ENCODE peak calls at places on chromosomes 5 and 9, in eight cellular contexts. One of them, this sample, is unnamed.
A peak's percentile ranks its signal among the peaks of the same experiment; 100 is the strongest.

GRCh38 chr5:61162010-61162831 is at the start of gene SMIM15:
- DNase-seq in right lobe of liver: peak; percentile 93
- DNase-seq in endothelial cell of umbilical vein: peak; percentile 82
- DNase-seq in IMR-90: peak; percentile 87
- DNase-seq in K562: peak; percentile 95
- DNase-seq in uterus: peak; percentile 83
- DNase-seq in DND-41: peak; percentile 73
- DNase-seq in PC-9: peak; percentile 81
- DNase-seq in this sample: peak; percentile 84

GRCh38 chr5:19314840-19315239 is 673.2 kb downstream of the CDH18 start:
- DNase-seq in right lobe of liver: no peak
- DNase-seq in endothelial cell of umbilical vein: no peak
- DNase-seq in IMR-90: no peak
- DNase-seq in K562: no peak
- DNase-seq in uterus: no peak
- DNase-seq in DND-41: no peak
- DNase-seq in PC-9: peak; percentile 65
- DNase-seq in this sample: peak; percentile 83

GRCh38 chr5:76953551-76954382 is 922 bp downstream of the CRHBP start:
- DNase-seq in right lobe of liver: no peak
- DNase-seq in endothelial cell of umbilical vein: peak; percentile 20
- DNase-seq in IMR-90: no peak
- DNase-seq in K562: no peak
- DNase-seq in uterus: no peak
- DNase-seq in DND-41: no peak
- DNase-seq in PC-9: no peak
- DNase-seq in this sample: peak; percentile 5

GRCh38 chr9:93397664-93398381 is 53.7 kb upstream of the FAM120A start:
- DNase-seq in right lobe of liver: no peak
- DNase-seq in endothelial cell of umbilical vein: no peak
- DNase-seq in IMR-90: peak; percentile 32
- DNase-seq in K562: no peak
- DNase-seq in uterus: no peak
- DNase-seq in DND-41: no peak
- DNase-seq in PC-9: no peak
- DNase-seq in this sample: peak; percentile 47

GRCh38 chr5:141649056-141649688 is 2.0 kb downstream of the FCHSD1 start:
- DNase-seq in right lobe of liver: no peak
- DNase-seq in endothelial cell of umbilical vein: no peak
- DNase-seq in IMR-90: no peak
- DNase-seq in K562: no peak
- DNase-seq in uterus: no peak
- DNase-seq in DND-41: no peak
- DNase-seq in PC-9: no peak
- DNase-seq in this sample: no peak

GRCh38 chr9:121399883-121400607 is 30.0 kb upstream of the STOM start:
- DNase-seq in right lobe of liver: no peak
- DNase-seq in endothelial cell of umbilical vein: peak; percentile 82
- DNase-seq in IMR-90: peak; percentile 86
- DNase-seq in K562: peak; percentile 77
- DNase-seq in uterus: no peak
- DNase-seq in DND-41: no peak
- DNase-seq in PC-9: peak; percentile 68
- DNase-seq in this sample: peak; percentile 91

GRCh38 chr9:124786881-124787573 is 10.1 kb downstream of the OLFML2A start:
- DNase-seq in right lobe of liver: peak; percentile 43
- DNase-seq in endothelial cell of umbilical vein: no peak
- DNase-seq in IMR-90: no peak
- DNase-seq in K562: no peak
- DNase-seq in uterus: peak; percentile 13
- DNase-seq in DND-41: no peak
- DNase-seq in PC-9: no peak
- DNase-seq in this sample: no peak

GRCh38 chr9:94906181-94906580 is 179.7 kb downstream of the AOPEP start:
- DNase-seq in right lobe of liver: no peak
- DNase-seq in endothelial cell of umbilical vein: no peak
- DNase-seq in IMR-90: no peak
- DNase-seq in K562: no peak
- DNase-seq in uterus: no peak
- DNase-seq in DND-41: no peak
- DNase-seq in PC-9: peak; percentile 8
- DNase-seq in this sample: no peak

DNA sequence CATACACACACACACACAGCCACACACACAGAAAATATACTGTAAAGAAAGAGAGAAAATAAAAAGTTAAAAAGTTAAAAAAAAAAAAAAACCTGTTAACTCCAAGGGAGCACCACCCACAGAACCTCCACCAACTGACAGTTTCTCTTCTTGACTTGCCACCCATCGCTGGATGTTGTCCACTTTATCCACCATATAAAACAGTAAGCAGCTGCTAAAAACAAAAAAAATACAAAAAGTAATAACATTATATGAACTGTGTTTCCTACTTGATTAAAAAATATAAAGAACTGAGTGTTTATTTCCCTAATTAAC is 1.2 kb downstream of the PURA start:
- DNase-seq in right lobe of liver: no peak
- DNase-seq in endothelial cell of umbilical vein: no peak
- DNase-seq in IMR-90: no peak
- DNase-seq in K562: no peak
- DNase-seq in uterus: no peak
- DNase-seq in DND-41: no peak
- DNase-seq in PC-9: no peak
- DNase-seq in this sample: no peak
- H3K4me3 ChIP-seq in right lobe of liver: peak overlapping the region; percentile 71
- H3K4me3 ChIP-seq in endothelial cell of umbilical vein: peak overlapping the region; percentile 69
- H3K4me3 ChIP-seq in IMR-90: peak overlapping the region; percentile 87
- H3K4me3 ChIP-seq in K562: peak overlapping the region; percentile 65
- H3K4me3 ChIP-seq in uterus: peak overlapping the region; percentile 64
- H3K4me3 ChIP-seq in DND-41: peak overlapping the region; percentile 69
- H3K4me3 ChIP-seq in PC-9: peak overlapping the region; percentile 74
- H3K4me3 ChIP-seq in this sample: peak overlapping the region; percentile 82

GRCh38 chr9:123132696-123133095 is 99.2 kb downstream of the GPR21 start:
- DNase-seq in right lobe of liver: no peak
- DNase-seq in endothelial cell of umbilical vein: no peak
- DNase-seq in IMR-90: no peak
- DNase-seq in K562: no peak
- DNase-seq in uterus: no peak
- DNase-seq in DND-41: no peak
- DNase-seq in PC-9: no peak
- DNase-seq in this sample: no peak

GRCh38 chr9:123135458-123135857 is 102.0 kb downstream of the GPR21 start:
- DNase-seq in right lobe of liver: no peak
- DNase-seq in endothelial cell of umbilical vein: no peak
- DNase-seq in IMR-90: no peak
- DNase-seq in K562: no peak
- DNase-seq in uterus: no peak
- DNase-seq in DND-41: no peak
- DNase-seq in PC-9: no peak
- DNase-seq in this sample: no peak

GRCh38 chr9:123138156-123138555 is 104.7 kb downstream of the GPR21 start:
- DNase-seq in right lobe of liver: no peak
- DNase-seq in endothelial cell of umbilical vein: no peak
- DNase-seq in IMR-90: no peak
- DNase-seq in K562: no peak
- DNase-seq in uterus: no peak
- DNase-seq in DND-41: no peak
- DNase-seq in PC-9: no peak
- DNase-seq in this sample: no peak
- TF ChIP-seq CTCF in right lobe of liver: no peak
- TF ChIP-seq CTCF in endothelial cell of umbilical vein: no peak
- TF ChIP-seq CTCF in IMR-90: no peak
- TF ChIP-seq CTCF in K562: no peak
- TF ChIP-seq CTCF in uterus: no peak
- TF ChIP-seq CTCF in DND-41: no peak
- TF ChIP-seq CTCF in PC-9: no peak
- TF ChIP-seq CTCF in this sample: no peak

GRCh38 chr5:133842846-133843725 is 125.3 kb downstream of the C5orf15 start:
- DNase-seq in right lobe of liver: no peak
- DNase-seq in endothelial cell of umbilical vein: no peak
- DNase-seq in IMR-90: no peak
- DNase-seq in K562: no peak
- DNase-seq in uterus: no peak
- DNase-seq in DND-41: no peak
- DNase-seq in PC-9: no peak
- DNase-seq in this sample: no peak
- H3K4me3 ChIP-seq in right lobe of liver: no peak overlapping the region
- H3K4me3 ChIP-seq in endothelial cell of umbilical vein: no peak overlapping the region
- H3K4me3 ChIP-seq in IMR-90: no peak overlapping the region
- H3K4me3 ChIP-seq in K562: no peak overlapping the region
- H3K4me3 ChIP-seq in uterus: no peak overlapping the region
- H3K4me3 ChIP-seq in DND-41: no peak overlapping the region
- H3K4me3 ChIP-seq in PC-9: no peak overlapping the region
- H3K4me3 ChIP-seq in this sample: no peak overlapping the region

DNA sequence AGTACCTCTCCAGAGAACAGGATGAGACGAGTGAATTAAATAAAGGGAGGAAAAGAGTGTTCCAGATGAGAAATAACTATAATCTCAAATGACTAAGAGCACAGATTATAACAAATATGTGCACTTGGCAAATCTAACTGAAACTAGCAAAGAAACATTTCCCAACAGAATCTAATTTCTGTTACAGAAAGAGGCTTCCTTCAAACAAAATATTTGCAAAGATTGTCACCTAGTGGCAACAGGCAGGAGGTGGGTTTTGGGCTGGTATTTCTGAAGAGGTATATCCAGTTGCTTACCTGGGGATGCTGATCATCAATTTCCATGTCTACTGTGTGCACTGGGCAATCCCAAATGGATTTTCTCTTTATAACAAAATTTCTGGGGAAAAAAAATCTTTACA is 5.6 kb upstream of the SPDL1 start:
- DNase-seq in right lobe of liver: no peak
- DNase-seq in endothelial cell of umbilical vein: no peak
- DNase-seq in IMR-90: no peak
- DNase-seq in K562: no peak
- DNase-seq in uterus: no peak
- DNase-seq in DND-41: no peak
- DNase-seq in PC-9: no peak
- DNase-seq in this sample: peak; percentile 87
- TF ChIP-seq CTCF in right lobe of liver: no peak
- TF ChIP-seq CTCF in endothelial cell of umbilical vein: peak; percentile 18
- TF ChIP-seq CTCF in IMR-90: peak; percentile 35
- TF ChIP-seq CTCF in K562: peak; percentile 53
- TF ChIP-seq CTCF in uterus: peak; percentile 29
- TF ChIP-seq CTCF in DND-41: peak; percentile 44
- TF ChIP-seq CTCF in PC-9: peak; percentile 55
- TF ChIP-seq CTCF in this sample: peak; percentile 80

DNA sequence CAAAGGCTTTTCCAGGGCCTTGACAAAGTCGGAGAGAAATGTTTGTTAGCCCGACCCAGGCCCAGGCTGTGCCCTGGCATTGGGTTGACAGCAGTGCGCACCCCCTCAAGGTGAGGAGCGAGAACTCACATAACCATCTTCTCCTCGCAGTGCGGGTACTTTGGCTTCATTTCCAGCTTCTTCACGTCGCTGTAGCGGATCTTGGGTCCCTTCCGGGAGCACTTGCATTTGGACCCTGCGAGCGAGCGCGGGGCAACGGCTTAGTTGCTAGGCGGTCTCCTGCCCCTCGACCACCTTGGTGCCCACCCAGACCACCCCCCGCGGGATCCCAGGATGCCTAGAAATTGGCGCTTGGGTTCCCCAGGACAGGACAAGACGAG is 496 bp downstream of the CXCL14 start:
- DNase-seq in right lobe of liver: no peak
- DNase-seq in endothelial cell of umbilical vein: no peak
- DNase-seq in IMR-90: no peak
- DNase-seq in K562: no peak
- DNase-seq in uterus: no peak
- DNase-seq in DND-41: no peak
- DNase-seq in PC-9: no peak
- DNase-seq in this sample: no peak
- H3K4me3 ChIP-seq in right lobe of liver: peak overlapping the region; percentile 21
- H3K4me3 ChIP-seq in endothelial cell of umbilical vein: no peak overlapping the region
- H3K4me3 ChIP-seq in IMR-90: no peak overlapping the region
- H3K4me3 ChIP-seq in K562: no peak overlapping the region
- H3K4me3 ChIP-seq in uterus: no peak overlapping the region
- H3K4me3 ChIP-seq in DND-41: no peak overlapping the region
- H3K4me3 ChIP-seq in PC-9: no peak overlapping the region
- H3K4me3 ChIP-seq in this sample: no peak overlapping the region

DNA sequence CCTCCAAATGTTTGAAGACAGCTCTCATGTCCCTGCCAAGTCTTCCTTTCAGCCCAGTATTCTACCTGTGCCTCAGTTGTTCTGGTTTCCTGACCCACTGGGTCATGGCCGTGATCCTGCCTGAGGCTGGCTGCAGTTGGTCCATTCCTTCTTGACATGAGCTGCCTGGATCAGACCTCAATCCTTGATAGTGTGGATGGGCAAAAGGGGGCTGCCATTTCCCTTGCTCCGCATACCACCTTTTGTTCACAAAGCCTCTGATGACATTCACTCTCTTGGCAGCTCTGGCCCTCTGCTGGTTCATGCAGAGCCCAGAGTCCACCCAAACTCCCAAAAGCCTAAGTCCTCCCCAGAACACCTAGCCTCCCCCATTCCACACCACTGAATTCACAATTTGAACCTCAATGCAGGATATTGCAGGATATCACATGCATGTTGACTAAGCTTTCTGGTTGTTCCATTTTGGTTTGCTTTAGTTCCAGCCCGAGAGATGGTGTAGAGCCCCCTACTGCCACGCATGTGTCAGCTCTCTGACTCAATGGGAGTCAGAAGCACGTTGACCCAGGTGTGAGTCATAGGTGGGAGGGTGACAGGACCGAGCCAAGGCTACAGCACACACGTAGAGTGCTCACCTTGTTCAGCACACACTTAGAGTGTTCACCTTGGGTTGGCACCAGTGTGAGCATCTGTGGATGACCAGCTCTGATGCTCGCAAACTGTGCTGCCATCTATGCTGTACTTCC is 137.2 kb downstream of the MTX3 start:
- DNase-seq in right lobe of liver: no peak
- DNase-seq in endothelial cell of umbilical vein: no peak
- DNase-seq in IMR-90: peak; percentile 16
- DNase-seq in K562: peak; percentile 44
- DNase-seq in uterus: no peak
- DNase-seq in DND-41: no peak
- DNase-seq in PC-9: no peak
- DNase-seq in this sample: no peak
- TF ChIP-seq CTCF in right lobe of liver: no peak
- TF ChIP-seq CTCF in endothelial cell of umbilical vein: no peak
- TF ChIP-seq CTCF in IMR-90: no peak
- TF ChIP-seq CTCF in K562: peak; percentile 34
- TF ChIP-seq CTCF in uterus: no peak
- TF ChIP-seq CTCF in DND-41: no peak
- TF ChIP-seq CTCF in PC-9: no peak
- TF ChIP-seq CTCF in this sample: no peak

DNA sequence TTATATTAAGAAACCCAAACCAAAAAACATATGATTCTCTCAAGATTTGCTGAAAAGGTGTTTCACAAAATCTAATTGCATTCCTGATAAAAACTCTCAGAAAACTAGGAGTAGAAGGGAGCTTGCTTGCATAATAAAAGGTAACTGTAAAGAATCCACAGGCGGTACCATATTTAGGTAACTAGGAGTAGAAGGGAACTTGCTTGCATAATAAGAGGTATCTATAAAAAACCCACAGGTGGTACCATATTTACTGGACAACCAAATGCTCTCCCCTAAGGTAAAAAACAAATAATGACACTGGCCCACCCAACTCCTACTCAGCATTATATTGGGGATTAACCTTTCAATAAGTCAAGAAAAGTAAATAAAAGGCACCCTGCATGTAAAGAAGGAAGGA is 57.5 kb upstream of the FCN1 start:
- DNase-seq in right lobe of liver: no peak
- DNase-seq in endothelial cell of umbilical vein: no peak
- DNase-seq in IMR-90: no peak
- DNase-seq in K562: no peak
- DNase-seq in uterus: no peak
- DNase-seq in DND-41: no peak
- DNase-seq in PC-9: no peak
- DNase-seq in this sample: no peak
- H3K4me3 ChIP-seq in right lobe of liver: no peak overlapping the region
- H3K4me3 ChIP-seq in endothelial cell of umbilical vein: no peak overlapping the region
- H3K4me3 ChIP-seq in IMR-90: no peak overlapping the region
- H3K4me3 ChIP-seq in K562: no peak overlapping the region
- H3K4me3 ChIP-seq in uterus: no peak overlapping the region
- H3K4me3 ChIP-seq in DND-41: no peak overlapping the region
- H3K4me3 ChIP-seq in PC-9: no peak overlapping the region
- H3K4me3 ChIP-seq in this sample: no peak overlapping the region

This sample was measured in fibroblast of the aortic adventitia.